ENCODE peak calls at places on chromosomes 11 and 22, in four cellular contexts. U is iPS DF 6.9, Z is left ventricle myocardium inferior, B is cardiac muscle cell. F is an unnamed sample.

GRCh38 chr11:10886652-10887250 is 28.9 kb upstream of the ZBED5 start:
- DNase-seq in B (peak; percentile 36), U (no peak), Z (no peak), F (no peak)

GRCh38 chr22:33829549-33830280 is 90.6 kb downstream of the LARGE1 start:
- DNase-seq in U (no peak), Z (no peak), B (no peak), F (no peak)

GRCh38 chr11:130192845-130193267 is 33.3 kb downstream of the ST14 start:
- DNase-seq in Z (no peak), B (no peak), U (no peak), F (no peak)

GRCh38 chr22:46777609-46777970 is 15.1 kb downstream of the TBC1D22A start:
- DNase-seq in U (no peak), Z (peak; percentile 55), B (no peak), F (no peak)

GRCh38 chr11:46564459-46564858 is 29.4 kb downstream of the AMBRA1 start:
- DNase-seq in U (no peak), Z (no peak), B (peak; percentile 46), F (no peak)

GRCh38 chr11:106875013-106875412 is 143.3 kb downstream of the GUCY1A2 start:
- DNase-seq in B (peak; percentile 49), Z (no peak), U (no peak), F (no peak)

GRCh38 chr22:47168900-47169800 is 406.7 kb downstream of the TBC1D22A start:
- DNase-seq in B (peak; percentile 15), U (peak; percentile 18), Z (no peak), F (peak; percentile 33)

GRCh38 chr11:124861670-124862069 is 3.6 kb upstream of the ROBO3 start:
- DNase-seq in U (no peak), Z (no peak), B (no peak), F (no peak)

GRCh38 chr11:7512525-7513209 is 1.1 kb upstream of the PPFIBP2 start:
- DNase-seq in U (no peak), Z (peak; percentile 83), B (peak; percentile 74), F (peak; percentile 73)

GRCh38 chr11:3849297-3849874 is 6.1 kb upstream of the STIM1 start:
- DNase-seq in U (no peak), Z (no peak), B (peak; percentile 63), F (no peak)

GRCh38 chr11:134048028-134048427 is 20.8 kb upstream of the JAM3 start:
- DNase-seq in Z (no peak), B (no peak), U (no peak), F (no peak)
- H3K4me1 ChIP-seq in Z (peaks cover 35% of the 10 kb centered on the region), B (no peaks in the 10 kb centered on the region), U (peaks cover 3% of the 10 kb centered on the region), F (peaks cover 5% of the 10 kb centered on the region)

DNA sequence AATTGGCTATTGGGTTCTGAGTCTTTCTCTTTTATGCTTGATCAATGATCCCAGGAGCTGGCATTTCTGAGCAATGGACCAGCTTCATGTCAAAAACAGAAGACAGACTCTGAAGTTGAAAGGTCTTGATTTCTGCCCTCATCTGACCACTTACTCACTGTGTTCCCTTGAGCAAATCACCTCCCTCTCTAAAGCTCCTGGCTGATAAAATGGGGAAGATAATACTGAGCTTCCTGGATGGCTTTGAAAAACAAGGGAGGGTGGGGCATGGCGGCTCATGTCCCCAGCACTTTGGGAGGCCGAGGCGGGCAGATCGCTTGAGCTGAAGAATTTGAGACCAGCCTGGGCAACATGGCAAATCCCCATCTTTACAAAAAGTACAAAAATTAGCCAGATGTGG is 6.3 kb downstream of the FAM83F start:
- DNase-seq in B (no peak), U (no peak), Z (no peak), F (no peak)
- H3K4me1 ChIP-seq in B (peaks cover 34% of the 10 kb centered on the region), U (peaks cover 16% of the 10 kb centered on the region), Z (peaks cover 22% of the 10 kb centered on the region), F (no peaks in the 10 kb centered on the region)

GRCh38 chr11:128759168-128759567 is 65.3 kb downstream of the FLI1 start:
- DNase-seq in Z (no peak), U (no peak), B (no peak), F (no peak)
- H3K4me1 ChIP-seq in Z (peaks cover 29% of the 10 kb centered on the region), U (no peaks in the 10 kb centered on the region), B (no peaks in the 10 kb centered on the region), F (no peaks in the 10 kb centered on the region)

DNA sequence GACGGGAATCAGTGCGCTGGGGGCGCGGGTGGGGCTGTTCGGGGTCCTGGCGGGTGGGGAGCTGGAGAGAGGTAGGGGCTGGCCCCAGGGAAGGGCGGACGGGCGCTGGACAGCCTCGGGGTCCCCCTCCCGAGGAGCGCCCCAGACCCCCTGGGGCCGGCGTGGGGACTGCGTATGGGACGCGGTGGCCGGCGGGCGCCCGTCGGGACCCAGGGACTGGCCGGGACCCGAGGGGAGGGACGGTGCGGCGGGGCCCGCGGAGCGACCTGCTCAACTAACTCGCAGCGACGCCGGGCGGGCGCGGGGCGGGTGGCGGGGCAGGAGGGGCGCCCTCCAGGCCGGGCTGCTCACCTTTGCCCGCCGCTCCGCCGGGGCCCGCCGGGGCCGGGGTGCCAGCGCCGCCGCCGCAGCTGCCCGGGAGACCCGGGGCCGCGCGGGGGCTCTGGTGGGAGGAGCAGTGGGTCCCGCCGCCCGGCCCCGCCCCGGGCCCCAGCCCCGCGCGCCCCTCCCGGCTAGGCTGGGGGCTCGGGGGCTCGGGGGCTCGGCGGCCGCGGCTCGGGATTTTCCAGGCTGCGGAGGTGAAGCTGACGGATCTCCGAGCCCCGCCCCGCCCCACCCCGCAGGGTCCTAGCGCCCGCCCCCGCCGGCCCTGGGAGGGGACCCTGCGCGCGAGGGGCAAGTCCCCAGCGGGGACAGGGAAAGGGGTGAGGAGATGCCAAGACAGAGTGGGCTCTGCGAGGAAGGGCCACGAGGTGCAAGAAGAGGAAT is 12.3 kb downstream of the STARD10 start:
- DNase-seq in B (peak; percentile 9), U (no peak), Z (peak; percentile 45), F (peak; percentile 59)
- H3K4me1 ChIP-seq in B (peaks cover 13% of the 10 kb centered on the region), U (peaks cover 4% of the 10 kb centered on the region), Z (peaks cover 47% of the 10 kb centered on the region), F (peaks cover 5% of the 10 kb centered on the region)

GRCh38 chr11:96105944-96106343 is 182.0 kb upstream of the MTMR2 start:
- DNase-seq in U (no peak), B (no peak), Z (no peak), F (no peak)
- H3K4me1 ChIP-seq in U (no peaks in the 10 kb centered on the region), B (peaks cover 4% of the 10 kb centered on the region), Z (peaks cover 33% of the 10 kb centered on the region), F (peaks cover 3% of the 10 kb centered on the region)

GRCh38 chr22:48718818-48719500 is 1108.7 kb downstream of the BRD1 start:
- DNase-seq in Z (peak; percentile 0), U (no peak), B (no peak), F (no peak)
- H3K4me1 ChIP-seq in Z (no peaks in the 10 kb centered on the region), U (no peaks in the 10 kb centered on the region), B (no peaks in the 10 kb centered on the region), F (no peaks in the 10 kb centered on the region)

GRCh38 chr11:128502736-128503135 is 84.6 kb downstream of the ETS1 start:
- DNase-seq in U (no peak), Z (no peak), B (peak; percentile 92), F (no peak)
- H3K4me1 ChIP-seq in U (peaks cover 6% of the 10 kb centered on the region), Z (peaks cover 100% of the 10 kb centered on the region), B (peaks cover 13% of the 10 kb centered on the region), F (peaks cover 31% of the 10 kb centered on the region)